ENCODE peak calls at places on chromosomes 11 and 22, in seven cellular contexts. I, K, P, J, M, B and Z are unnamed samples.

GRCh38 chr22:25210831-25211230 is 8.6 kb upstream of the CRYBB2 start:
- DNase-seq in I (no peak), K (no peak), P (no peak), J (no peak), M (no peak), B (no peak), Z (no peak)

GRCh38 chr11:18452927-18453326 is 2.7 kb upstream of the LDHAL6A start:
- DNase-seq in I (peak; percentile 18), K (peak; percentile 52), P (no peak), J (no peak), M (no peak), B (no peak), Z (peak; percentile 1)

GRCh38 chr22:30892731-30893221 is 75.8 kb downstream of the MORC2 start:
- DNase-seq in I (no peak), K (no peak), P (no peak), J (no peak), M (no peak), B (no peak), Z (no peak)

GRCh38 chr11:39681428-39681827 is 1778.0 kb downstream of the LRRC4C start:
- DNase-seq in I (no peak), K (no peak), P (no peak), J (no peak), M (no peak), B (no peak), Z (no peak)

GRCh38 chr11:134231958-134232674 is 7.6 kb downstream of the VPS26B start:
- DNase-seq in I (no peak), K (no peak), P (no peak), J (no peak), M (no peak), B (no peak), Z (no peak)

GRCh38 chr11:48307760-48308386 is 1.9 kb downstream of the OR4S1 start:
- DNase-seq in I (peak; percentile 50), K (peak; percentile 70), P (peak; percentile 58), J (peak; percentile 49), M (peak; percentile 0), B (peak; percentile 48), Z (no peak)

GRCh38 chr22:23419151-23419550 is 160.9 kb downstream of the IGLL1 start:
- DNase-seq in I (no peak), K (no peak), P (no peak), J (no peak), M (no peak), B (no peak), Z (no peak)

GRCh38 chr11:130511765-130512164 is 63.3 kb downstream of the ADAMTS15 start:
- DNase-seq in I (no peak), K (peak; percentile 46), P (no peak), J (no peak), M (no peak), B (no peak), Z (no peak)

GRCh38 chr22:41974691-41975290 is 5.5 kb downstream of the SEPTIN3 start:
- DNase-seq in I (no peak), K (no peak), P (no peak), J (no peak), M (no peak), B (no peak), Z (no peak)

GRCh38 chr11:130653838-130654601 is 205.6 kb downstream of the ADAMTS15 start:
- DNase-seq in I (peak; percentile 79), K (peak; percentile 46), P (no peak), J (no peak), M (no peak), B (peak; percentile 86), Z (no peak)

GRCh38 chr11:12598330-12599256 is 75.6 kb upstream of the TEAD1 start:
- DNase-seq in I (no peak), K (peak; percentile 50), P (no peak), J (no peak), M (no peak), B (no peak), Z (no peak)